ENCODE peak calls at places on chromosomes 6 and 20, in six cellular contexts. One of them, this sample, is unnamed.

GRCh38 chr20:7744411-7744810 is 195.8 kb downstream of the HAO1 start:
- DNase-seq in germinal center: no peak
- DNase-seq in activated T-helper 9 cell treated with anti-CD3 and anti-CD28 coated beads, Interleukin-2, amount 50 U/mL, for 16 hours: no peak
- DNase-seq in globus pallidus: no peak
- DNase-seq in AG10803: peak; percentile 77
- DNase-seq in retinal pigment epithelial cell: peak; percentile 42
- DNase-seq in this sample: no peak

GRCh38 chr6:89311853-89312531 is 3.1 kb downstream of the GABRR2 start:
- DNase-seq in germinal center: no peak
- DNase-seq in activated T-helper 9 cell treated with anti-CD3 and anti-CD28 coated beads, Interleukin-2, amount 50 U/mL, for 16 hours: no peak
- DNase-seq in globus pallidus: peak; percentile 66
- DNase-seq in AG10803: peak; percentile 72
- DNase-seq in retinal pigment epithelial cell: peak; percentile 46
- DNase-seq in this sample: peak; percentile 61

GRCh38 chr6:148317739-148318138 is 24.9 kb upstream of the SASH1 start:
- DNase-seq in germinal center: no peak
- DNase-seq in activated T-helper 9 cell treated with anti-CD3 and anti-CD28 coated beads, Interleukin-2, amount 50 U/mL, for 16 hours: no peak
- DNase-seq in globus pallidus: no peak
- DNase-seq in AG10803: no peak
- DNase-seq in retinal pigment epithelial cell: peak; percentile 65
- DNase-seq in this sample: no peak

GRCh38 chr6:170153436-170154319 is 137.2 kb downstream of the DLL1 start:
- DNase-seq in germinal center: no peak
- DNase-seq in activated T-helper 9 cell treated with anti-CD3 and anti-CD28 coated beads, Interleukin-2, amount 50 U/mL, for 16 hours: no peak
- DNase-seq in globus pallidus: no peak
- DNase-seq in AG10803: no peak
- DNase-seq in retinal pigment epithelial cell: no peak
- DNase-seq in this sample: no peak

GRCh38 chr20:24781061-24781980 is 167.7 kb upstream of the CST7 start:
- DNase-seq in germinal center: no peak
- DNase-seq in activated T-helper 9 cell treated with anti-CD3 and anti-CD28 coated beads, Interleukin-2, amount 50 U/mL, for 16 hours: no peak
- DNase-seq in globus pallidus: peak; percentile 71
- DNase-seq in AG10803: peak; percentile 39
- DNase-seq in retinal pigment epithelial cell: no peak
- DNase-seq in this sample: peak; percentile 62

GRCh38 chr6:106254636-106255035 is 70.9 kb downstream of the ATG5 start:
- DNase-seq in germinal center: no peak
- DNase-seq in activated T-helper 9 cell treated with anti-CD3 and anti-CD28 coated beads, Interleukin-2, amount 50 U/mL, for 16 hours: no peak
- DNase-seq in globus pallidus: no peak
- DNase-seq in AG10803: peak; percentile 77
- DNase-seq in retinal pigment epithelial cell: peak; percentile 7
- DNase-seq in this sample: no peak

GRCh38 chr6:155077331-155077730 is 82.2 kb downstream of the TIAM2 start:
- DNase-seq in germinal center: no peak
- DNase-seq in activated T-helper 9 cell treated with anti-CD3 and anti-CD28 coated beads, Interleukin-2, amount 50 U/mL, for 16 hours: no peak
- DNase-seq in globus pallidus: no peak
- DNase-seq in AG10803: peak; percentile 56
- DNase-seq in retinal pigment epithelial cell: no peak
- DNase-seq in this sample: no peak

GRCh38 chr6:45728674-45729073 is 287.0 kb downstream of the CLIC5 start:
- DNase-seq in germinal center: no peak
- DNase-seq in activated T-helper 9 cell treated with anti-CD3 and anti-CD28 coated beads, Interleukin-2, amount 50 U/mL, for 16 hours: no peak
- DNase-seq in globus pallidus: no peak
- DNase-seq in AG10803: peak; percentile 75
- DNase-seq in retinal pigment epithelial cell: peak; percentile 71
- DNase-seq in this sample: no peak

GRCh38 chr20:62121776-62122658 is at the start of gene LSM14B:
- DNase-seq in germinal center: peak; percentile 98
- DNase-seq in activated T-helper 9 cell treated with anti-CD3 and anti-CD28 coated beads, Interleukin-2, amount 50 U/mL, for 16 hours: peak; percentile 97
- DNase-seq in globus pallidus: peak; percentile 97
- DNase-seq in AG10803: peak; percentile 97
- DNase-seq in retinal pigment epithelial cell: peak; percentile 81
- DNase-seq in this sample: peak; percentile 91

GRCh38 chr6:39896701-39897100 is 37.6 kb downstream of the MOCS1 start:
- DNase-seq in germinal center: no peak
- DNase-seq in activated T-helper 9 cell treated with anti-CD3 and anti-CD28 coated beads, Interleukin-2, amount 50 U/mL, for 16 hours: no peak
- DNase-seq in globus pallidus: no peak
- DNase-seq in AG10803: no peak
- DNase-seq in retinal pigment epithelial cell: no peak
- DNase-seq in this sample: no peak

GRCh38 chr6:166440106-166440505 is 57.4 kb upstream of the MPC1 start:
- DNase-seq in germinal center: no peak
- DNase-seq in activated T-helper 9 cell treated with anti-CD3 and anti-CD28 coated beads, Interleukin-2, amount 50 U/mL, for 16 hours: no peak
- DNase-seq in globus pallidus: no peak
- DNase-seq in AG10803: no peak
- DNase-seq in retinal pigment epithelial cell: no peak
- DNase-seq in this sample: no peak

GRCh38 chr6:29631860-29632731 is 887 bp downstream of the GABBR1 start:
- DNase-seq in germinal center: peak; percentile 64
- DNase-seq in activated T-helper 9 cell treated with anti-CD3 and anti-CD28 coated beads, Interleukin-2, amount 50 U/mL, for 16 hours: peak; percentile 55
- DNase-seq in globus pallidus: peak; percentile 44
- DNase-seq in AG10803: peak; percentile 63
- DNase-seq in retinal pigment epithelial cell: no peak
- DNase-seq in this sample: peak; percentile 76

GRCh38 chr6:124962617-124963415 is 579 bp downstream of the RNF217 start:
- DNase-seq in germinal center: no peak
- DNase-seq in activated T-helper 9 cell treated with anti-CD3 and anti-CD28 coated beads, Interleukin-2, amount 50 U/mL, for 16 hours: no peak
- DNase-seq in globus pallidus: peak; percentile 65
- DNase-seq in AG10803: peak; percentile 46
- DNase-seq in retinal pigment epithelial cell: no peak
- DNase-seq in this sample: peak; percentile 36

GRCh38 chr20:10332656-10333421 is 101.2 kb downstream of the MKKS start:
- DNase-seq in germinal center: no peak
- DNase-seq in activated T-helper 9 cell treated with anti-CD3 and anti-CD28 coated beads, Interleukin-2, amount 50 U/mL, for 16 hours: no peak
- DNase-seq in globus pallidus: no peak
- DNase-seq in AG10803: no peak
- DNase-seq in retinal pigment epithelial cell: no peak
- DNase-seq in this sample: no peak

GRCh38 chr6:166774770-166775169 is 147.7 kb upstream of the RPS6KA2 start:
- DNase-seq in germinal center: no peak
- DNase-seq in activated T-helper 9 cell treated with anti-CD3 and anti-CD28 coated beads, Interleukin-2, amount 50 U/mL, for 16 hours: no peak
- DNase-seq in globus pallidus: no peak
- DNase-seq in AG10803: no peak
- DNase-seq in retinal pigment epithelial cell: no peak
- DNase-seq in this sample: no peak

GRCh38 chr6:156890627-156891300 is 113.6 kb downstream of the ARID1B start:
- DNase-seq in germinal center: no peak
- DNase-seq in activated T-helper 9 cell treated with anti-CD3 and anti-CD28 coated beads, Interleukin-2, amount 50 U/mL, for 16 hours: no peak
- DNase-seq in globus pallidus: no peak
- DNase-seq in AG10803: peak; percentile 70
- DNase-seq in retinal pigment epithelial cell: no peak
- DNase-seq in this sample: no peak

GRCh38 chr6:72622094-72622540 is 253 bp downstream of the KCNQ5 start:
- DNase-seq in germinal center: peak; percentile 80
- DNase-seq in activated T-helper 9 cell treated with anti-CD3 and anti-CD28 coated beads, Interleukin-2, amount 50 U/mL, for 16 hours: peak; percentile 35
- DNase-seq in globus pallidus: peak; percentile 29
- DNase-seq in AG10803: peak; percentile 48
- DNase-seq in retinal pigment epithelial cell: no peak
- DNase-seq in this sample: no peak

GRCh38 chr6:146388736-146389364 is 154.8 kb upstream of the RAB32 start:
- DNase-seq in germinal center: no peak
- DNase-seq in activated T-helper 9 cell treated with anti-CD3 and anti-CD28 coated beads, Interleukin-2, amount 50 U/mL, for 16 hours: no peak
- DNase-seq in globus pallidus: no peak
- DNase-seq in AG10803: no peak
- DNase-seq in retinal pigment epithelial cell: no peak
- DNase-seq in this sample: no peak

GRCh38 chr6:43887340-43887858 is 117.4 kb downstream of the VEGFA start:
- DNase-seq in germinal center: no peak
- DNase-seq in activated T-helper 9 cell treated with anti-CD3 and anti-CD28 coated beads, Interleukin-2, amount 50 U/mL, for 16 hours: no peak
- DNase-seq in globus pallidus: no peak
- DNase-seq in AG10803: peak; percentile 18
- DNase-seq in retinal pigment epithelial cell: no peak
- DNase-seq in this sample: no peak

GRCh38 chr20:16922834-16923233 is 174.7 kb downstream of the OTOR start:
- DNase-seq in germinal center: no peak
- DNase-seq in activated T-helper 9 cell treated with anti-CD3 and anti-CD28 coated beads, Interleukin-2, amount 50 U/mL, for 16 hours: no peak
- DNase-seq in globus pallidus: no peak
- DNase-seq in AG10803: peak; percentile 96
- DNase-seq in retinal pigment epithelial cell: peak; percentile 81
- DNase-seq in this sample: no peak

GRCh38 chr20:11170025-11170424 is 496.2 kb upstream of the JAG1 start:
- DNase-seq in germinal center: no peak
- DNase-seq in activated T-helper 9 cell treated with anti-CD3 and anti-CD28 coated beads, Interleukin-2, amount 50 U/mL, for 16 hours: no peak
- DNase-seq in globus pallidus: no peak
- DNase-seq in AG10803: no peak
- DNase-seq in retinal pigment epithelial cell: no peak
- DNase-seq in this sample: no peak

GRCh38 chr6:169216830-169217229 is 36.8 kb downstream of the THBS2 start:
- DNase-seq in germinal center: no peak
- DNase-seq in activated T-helper 9 cell treated with anti-CD3 and anti-CD28 coated beads, Interleukin-2, amount 50 U/mL, for 16 hours: no peak
- DNase-seq in globus pallidus: no peak
- DNase-seq in AG10803: peak; percentile 57
- DNase-seq in retinal pigment epithelial cell: no peak
- DNase-seq in this sample: no peak

GRCh38 chr20:35941620-35942019 is 12.7 kb downstream of the SCAND1 start:
- DNase-seq in germinal center: no peak
- DNase-seq in activated T-helper 9 cell treated with anti-CD3 and anti-CD28 coated beads, Interleukin-2, amount 50 U/mL, for 16 hours: no peak
- DNase-seq in globus pallidus: no peak
- DNase-seq in AG10803: no peak
- DNase-seq in retinal pigment epithelial cell: no peak
- DNase-seq in this sample: no peak

GRCh38 chr6:12010635-12011275 is 1.4 kb upstream of the HIVEP1 start:
- DNase-seq in germinal center: peak; percentile 38
- DNase-seq in activated T-helper 9 cell treated with anti-CD3 and anti-CD28 coated beads, Interleukin-2, amount 50 U/mL, for 16 hours: no peak
- DNase-seq in globus pallidus: peak; percentile 82
- DNase-seq in AG10803: no peak
- DNase-seq in retinal pigment epithelial cell: no peak
- DNase-seq in this sample: peak; percentile 74

GRCh38 chr20:31543966-31544598 is 29.8 kb downstream of the HM13 start:
- DNase-seq in germinal center: no peak
- DNase-seq in activated T-helper 9 cell treated with anti-CD3 and anti-CD28 coated beads, Interleukin-2, amount 50 U/mL, for 16 hours: no peak
- DNase-seq in globus pallidus: no peak
- DNase-seq in AG10803: peak; percentile 98
- DNase-seq in retinal pigment epithelial cell: peak; percentile 70
- DNase-seq in this sample: no peak

GRCh38 chr6:159718634-159719033 is 8.7 kb upstream of the WTAP start:
- DNase-seq in germinal center: no peak
- DNase-seq in activated T-helper 9 cell treated with anti-CD3 and anti-CD28 coated beads, Interleukin-2, amount 50 U/mL, for 16 hours: no peak
- DNase-seq in globus pallidus: no peak
- DNase-seq in AG10803: no peak
- DNase-seq in retinal pigment epithelial cell: no peak
- DNase-seq in this sample: no peak

GRCh38 chr20:53691060-53691810 is 97.6 kb upstream of the ZNF217 start:
- DNase-seq in germinal center: no peak
- DNase-seq in activated T-helper 9 cell treated with anti-CD3 and anti-CD28 coated beads, Interleukin-2, amount 50 U/mL, for 16 hours: no peak
- DNase-seq in globus pallidus: no peak
- DNase-seq in AG10803: no peak
- DNase-seq in retinal pigment epithelial cell: no peak
- DNase-seq in this sample: no peak

GRCh38 chr20:59124326-59125029 is 39.1 kb upstream of the ZNF831 start:
- DNase-seq in germinal center: peak; percentile 54
- DNase-seq in activated T-helper 9 cell treated with anti-CD3 and anti-CD28 coated beads, Interleukin-2, amount 50 U/mL, for 16 hours: no peak
- DNase-seq in globus pallidus: no peak
- DNase-seq in AG10803: no peak
- DNase-seq in retinal pigment epithelial cell: no peak
- DNase-seq in this sample: peak; percentile 94

GRCh38 chr6:89693207-89693606 is 54.7 kb upstream of the LYRM2 start:
- DNase-seq in germinal center: no peak
- DNase-seq in activated T-helper 9 cell treated with anti-CD3 and anti-CD28 coated beads, Interleukin-2, amount 50 U/mL, for 16 hours: no peak
- DNase-seq in globus pallidus: no peak
- DNase-seq in AG10803: no peak
- DNase-seq in retinal pigment epithelial cell: no peak
- DNase-seq in this sample: no peak

GRCh38 chr6:1739680-1740079 is 130.0 kb downstream of the FOXC1 start:
- DNase-seq in germinal center: peak; percentile 79
- DNase-seq in activated T-helper 9 cell treated with anti-CD3 and anti-CD28 coated beads, Interleukin-2, amount 50 U/mL, for 16 hours: no peak
- DNase-seq in globus pallidus: no peak
- DNase-seq in AG10803: no peak
- DNase-seq in retinal pigment epithelial cell: no peak
- DNase-seq in this sample: no peak

GRCh38 chr6:63661769-63662168 is 26.2 kb downstream of the PHF3 start:
- DNase-seq in germinal center: no peak
- DNase-seq in activated T-helper 9 cell treated with anti-CD3 and anti-CD28 coated beads, Interleukin-2, amount 50 U/mL, for 16 hours: no peak
- DNase-seq in globus pallidus: no peak
- DNase-seq in AG10803: no peak
- DNase-seq in retinal pigment epithelial cell: no peak
- DNase-seq in this sample: no peak